ENCODE peak calls at places on chromosomes 11 and 22, in nine cellular contexts. X is HS-27A; O is mucosa of descending colon; V is LoVo; L is NCI-H524; I is naive thymus-derived CD8-positive, alpha-beta T cell; Q is activated gamma-delta T cell; H is activated CD4-positive, alpha-beta T cell treated with anti-CD3 and anti-CD28 coated beads, Interleukin-2, amount 50 U/mL, for 24 hours; N is A673. U is an unnamed sample.

GRCh38 chr11:125943661-125944349 is 2.0 kb upstream of the VSIG10L2 start:
- DNase-seq in Q (no peak), O (no peak), H (no peak), X (no peak), I (no peak), N (no peak), L (no peak), V (no peak), U (no peak)

GRCh38 chr11:11105361-11105760 is 247.5 kb upstream of the ZBED5 start:
- DNase-seq in X (no peak), V (no peak), L (no peak), O (no peak), I (no peak), Q (no peak), H (no peak), N (no peak), U (no peak)

GRCh38 chr11:115665958-115666357 is 161.7 kb upstream of the CADM1 start:
- DNase-seq in N (no peak), Q (no peak), O (no peak), I (no peak), X (no peak), L (no peak), H (no peak), V (no peak), U (no peak)

GRCh38 chr22:22752556-22753477 is 108.4 kb downstream of the GGTLC2 start:
- DNase-seq in X (no peak), Q (no peak), V (no peak), O (no peak), H (no peak), N (peak), I (peak), L (no peak), U (no peak)

GRCh38 chr11:44868455-44869421 is 81.9 kb downstream of the TP53I11 start:
- DNase-seq in Q (no peak), L (peak), H (no peak), O (no peak), I (no peak), N (no peak), X (no peak), V (no peak), U (no peak)

GRCh38 chr11:69941546-69942332 is 122.5 kb upstream of the FGF3 start:
- DNase-seq in L (no peak), N (no peak), X (no peak), H (no peak), V (no peak), Q (no peak), O (no peak), I (no peak), U (no peak)

GRCh38 chr22:40862537-40862936 is 624 bp upstream of the DNAJB7 start:
- DNase-seq in N (no peak), X (no peak), Q (no peak), V (no peak), L (no peak), H (no peak), I (no peak), O (no peak), U (no peak)

GRCh38 chr11:116326146-116326545 is 446.6 kb downstream of the BUD13 start:
- DNase-seq in H (no peak), Q (no peak), I (no peak), N (no peak), L (no peak), X (no peak), V (no peak), O (no peak), U (no peak)

GRCh38 chr11:68052137-68052873 is 13.5 kb downstream of the TCIRG1 start:
- DNase-seq in X (no peak), V (no peak), I (no peak), H (no peak), L (no peak), Q (no peak), N (no peak), O (no peak), U (no peak)

GRCh38 chr11:95904009-95904650 is 19.8 kb downstream of the MTMR2 start:
- DNase-seq in X (no peak), V (peak), Q (no peak), H (no peak), O (no peak), N (no peak), L (no peak), I (no peak), U (no peak)

GRCh38 chr11:69636512-69636866 is 4.5 kb upstream of the CCND1 start:
- DNase-seq in V (peak), L (peak), Q (no peak), X (peak), I (no peak), O (peak), H (no peak), N (peak), U (no peak)

GRCh38 chr22:24240381-24240780 is 4.5 kb downstream of the GGT5 start:
- DNase-seq in I (no peak), O (no peak), H (no peak), X (no peak), V (no peak), L (no peak), Q (no peak), N (no peak), U (no peak)

GRCh38 chr11:34151916-34152845 is 46.8 kb downstream of the NAT10 start:
- DNase-seq in H (no peak), L (no peak), V (no peak), O (no peak), N (no peak), I (no peak), Q (no peak), X (no peak), U (no peak)

GRCh38 chr11:128734439-128735224 is 40.8 kb downstream of the FLI1 start:
- DNase-seq in I (no peak), N (no peak), O (peak), L (no peak), H (no peak), X (no peak), Q (no peak), V (no peak), U (no peak)

GRCh38 chr11:114179234-114179941 is 116.8 kb upstream of the NNMT start:
- DNase-seq in N (no peak), X (no peak), Q (no peak), H (no peak), I (peak), O (peak), L (no peak), V (no peak), U (no peak)

GRCh38 chr11:35135222-35135621 is 3.7 kb upstream of the CD44 start:
- DNase-seq in L (no peak), X (no peak), H (no peak), V (no peak), Q (no peak), O (no peak), N (no peak), I (no peak), U (no peak)

GRCh38 chr11:20057055-20057943 is 103.0 kb downstream of the DBX1 start:
- DNase-seq in H (no peak), X (no peak), O (no peak), N (no peak), V (no peak), L (no peak), Q (no peak), I (no peak), U (no peak)

GRCh38 chr11:130581631-130582030 is 133.2 kb downstream of the ADAMTS15 start:
- DNase-seq in O (no peak), V (no peak), N (peak), L (no peak), Q (no peak), H (no peak), I (no peak), X (no peak), U (no peak)

GRCh38 chr22:38317237-38317994 is at the start of gene CSNK1E:
- DNase-seq in V (peak), H (peak), O (peak), Q (peak), L (peak), I (peak), N (peak), X (no peak), U (no peak)

GRCh38 chr11:110858556-110858921 is 146.3 kb upstream of the ARHGAP20 start:
- DNase-seq in X (no peak), Q (no peak), I (no peak), O (peak), H (no peak), V (no peak), N (no peak), L (no peak), U (no peak)

GRCh38 chr11:68508425-68508824 is 47.9 kb downstream of the PPP6R3 start:
- DNase-seq in V (no peak), H (no peak), N (no peak), L (no peak), X (no peak), O (no peak), I (no peak), Q (no peak), U (no peak)

GRCh38 chr22:23216331-23217170 is 36.2 kb downstream of the BCR start:
- DNase-seq in O (no peak), L (no peak), V (no peak), Q (no peak), X (no peak), H (no peak), I (peak), N (no peak), U (no peak)

GRCh38 chr11:117828641-117829368 is 4.3 kb upstream of the FXYD2 start:
- DNase-seq in X (no peak), N (peak), O (peak), L (no peak), Q (peak), I (peak), H (no peak), V (no peak), U (no peak)

GRCh38 chr11:47394322-47395224 is 13.8 kb upstream of the SLC39A13 start:
- DNase-seq in Q (peak), V (no peak), L (no peak), X (no peak), O (peak), I (peak), H (no peak), N (peak), U (peak)

GRCh38 chr11:108498046-108498815 is at the start of gene POGLUT3:
- DNase-seq in Q (peak), I (peak), O (peak), X (no peak), V (peak), N (peak), H (peak), L (peak), U (no peak)

GRCh38 chr11:30225642-30226041 is 5.2 kb upstream of the FSHB start:
- DNase-seq in X (no peak), H (no peak), I (no peak), Q (no peak), O (no peak), N (no peak), L (no peak), V (no peak), U (no peak)

GRCh38 chr22:20904008-20904979 is 12.9 kb upstream of the CRKL start:
- DNase-seq in L (no peak), O (no peak), Q (no peak), N (peak), X (peak), V (peak), I (no peak), H (no peak), U (peak)

GRCh38 chr11:119683783-119684182 is 45.2 kb downstream of the NECTIN1 start:
- DNase-seq in I (peak), H (no peak), N (no peak), X (no peak), L (no peak), V (no peak), O (no peak), Q (no peak), U (no peak)

GRCh38 chr11:6654281-6655019 is 1.2 kb downstream of the DCHS1 start:
- DNase-seq in Q (no peak), N (no peak), L (no peak), H (no peak), O (no peak), I (peak), V (no peak), X (no peak), U (no peak)

GRCh38 chr11:11622772-11623531 is 1.1 kb upstream of the GALNT18 start:
- DNase-seq in L (no peak), N (no peak), H (no peak), V (no peak), X (no peak), O (no peak), Q (no peak), I (no peak), U (no peak)

GRCh38 chr11:111633756-111634362 is 31.6 kb downstream of the SIK2 start:
- DNase-seq in I (no peak), X (no peak), V (no peak), Q (no peak), N (peak), H (no peak), O (no peak), L (no peak), U (no peak)

GRCh38 chr11:58979222-58979621 is 39.9 kb downstream of the GLYATL1 start:
- DNase-seq in V (no peak), X (no peak), O (no peak), N (no peak), H (no peak), L (no peak), Q (no peak), I (no peak), U (no peak)

GRCh38 chr11:126636911-126637799 is 281.7 kb downstream of the ST3GAL4 start:
- DNase-seq in I (no peak), Q (no peak), L (no peak), X (peak), N (peak), O (no peak), V (no peak), H (no peak), U (no peak)

U was measured in SIG-M5.